ENCODE peak calls at places on chromosome 7, in five cellular contexts. A, J, U, N and L are unnamed samples. For H3K9me3, the result is how much of the 10 kb centered on the place peaks cover.

GRCh38 chr7:130492519-130493274 is 812 bp downstream of the MEST start:
- DNase-seq in A (no peak), J (no peak), U (no peak), N (no peak), L (no peak)

GRCh38 chr7:84372155-84372621 is 177.6 kb upstream of the SEMA3A start:
- DNase-seq in A (no peak), J (no peak), U (no peak), N (no peak), L (no peak)

GRCh38 chr7:148954766-148955165 is 70.7 kb upstream of the EZH2 start:
- DNase-seq in A (no peak), J (no peak), U (no peak), N (no peak), L (no peak)

GRCh38 chr7:55191161-55191925 is 172.5 kb downstream of the EGFR start:
- DNase-seq in A (no peak), J (no peak), U (no peak), N (no peak), L (no peak)

GRCh38 chr7:14902589-14902963 is at the start of gene DGKB:
- DNase-seq in A (no peak), J (no peak), U (no peak), N (no peak), L (no peak)

GRCh38 chr7:128715079-128715478 is 24.1 kb upstream of the CALU start:
- DNase-seq in A (no peak), J (no peak), U (no peak), N (no peak), L (no peak)

GRCh38 chr7:70693300-70693689 is 438.6 kb upstream of the GALNT17 start:
- DNase-seq in A (no peak), J (no peak), U (peak), N (peak), L (no peak)

GRCh38 chr7:105625986-105626385 is 44.7 kb upstream of the EFCAB10 start:
- DNase-seq in A (no peak), J (no peak), U (no peak), N (no peak), L (no peak)

GRCh38 chr7:10802526-10802925 is 171.1 kb upstream of the PHF14 start:
- DNase-seq in A (no peak), J (no peak), U (no peak), N (no peak), L (no peak)

GRCh38 chr7:5396542-5396941 is 27.1 kb downstream of the TNRC18 start:
- DNase-seq in A (peak), J (peak), U (no peak), N (peak), L (peak)

GRCh38 chr7:112263519-112263918 is 57.0 kb downstream of the ZNF277 start:
- DNase-seq in A (no peak), J (no peak), U (no peak), N (no peak), L (no peak)

GRCh38 chr7:100053201-100053600 is 3.6 kb downstream of the ZSCAN21 start:
- DNase-seq in A (peak), J (no peak), U (no peak), N (peak), L (no peak)

GRCh38 chr7:101216001-101216859 is 1.2 kb downstream of the PLOD3 start:
- DNase-seq in A (no peak), J (no peak), U (no peak), N (no peak), L (no peak)

GRCh38 chr7:15016315-15016667 is 113.7 kb upstream of the DGKB start:
- DNase-seq in A (no peak), J (no peak), U (no peak), N (no peak), L (no peak)

GRCh38 chr7:50507898-50508470 is 57.2 kb downstream of the DDC start:
- DNase-seq in A (no peak), J (no peak), U (no peak), N (no peak), L (no peak)

GRCh38 chr7:144659211-144659610 is 176.6 kb downstream of the TPK1 start:
- DNase-seq in A (no peak), J (no peak), U (no peak), N (no peak), L (no peak)

GRCh38 chr7:101733713-101734475 is 83.5 kb upstream of the CUX1 start:
- DNase-seq in A (peak), J (no peak), U (peak), N (peak), L (no peak)

GRCh38 chr7:130961128-130961601 is 227.2 kb upstream of the KLF14 start:
- DNase-seq in A (no peak), J (no peak), U (no peak), N (no peak), L (peak)

GRCh38 chr7:42232275-42232674 is 4.7 kb downstream of the GLI3 start:
- DNase-seq in A (no peak), J (no peak), U (no peak), N (no peak), L (no peak)

GRCh38 chr7:107711301-107711700 is 32.6 kb upstream of the CBLL1 start:
- DNase-seq in A (no peak), J (no peak), U (no peak), N (no peak), L (no peak)

GRCh38 chr7:149020483-149020882 is 7.8 kb downstream of the PDIA4 start:
- DNase-seq in A (no peak), J (no peak), U (no peak), N (no peak), L (no peak)

GRCh38 chr7:85730016-85730415 is 543.2 kb upstream of the SEMA3D start:
- DNase-seq in A (no peak), J (no peak), U (no peak), N (no peak), L (no peak)

GRCh38 chr7:131076711-131077170 is 250.9 kb upstream of the MKLN1 start:
- DNase-seq in A (no peak), J (no peak), U (no peak), N (no peak), L (no peak)

GRCh38 chr7:22350466-22351328 is 6.3 kb downstream of the RAPGEF5 start:
- DNase-seq in A (no peak), J (no peak), U (no peak), N (no peak), L (no peak)

GRCh38 chr7:28988818-28989595 is 30.9 kb upstream of the TRIL start:
- DNase-seq in A (no peak), J (no peak), U (no peak), N (no peak), L (no peak)

GRCh38 chr7:28409716-28410627 is 2.3 kb upstream of the CREB5 start:
- DNase-seq in A (peak), J (no peak), U (peak), N (no peak), L (no peak)

GRCh38 chr7:77710067-77710466 is 13.8 kb downstream of the RSBN1L start:
- DNase-seq in A (no peak), J (no peak), U (no peak), N (no peak), L (no peak)

GRCh38 chr7:94289071-94289470 is 105.6 kb upstream of the COL1A2 start:
- DNase-seq in A (peak), J (no peak), U (peak), N (peak), L (no peak)

GRCh38 chr7:246451-246850 is 43.5 kb upstream of the FOXL3 start:
- DNase-seq in A (no peak), J (no peak), U (no peak), N (no peak), L (no peak)

GRCh38 chr7:248732-249435 is 41.1 kb upstream of the FOXL3 start:
- DNase-seq in A (no peak), J (no peak), U (no peak), N (no peak), L (no peak)

GRCh38 chr7:245574-246295 is 44.2 kb upstream of the FOXL3 start:
- DNase-seq in A (no peak), J (no peak), U (no peak), N (no peak), L (no peak)

GRCh38 chr7:247166-247565 is 42.8 kb upstream of the FOXL3 start:
- DNase-seq in A (no peak), J (no peak), U (no peak), N (no peak), L (no peak)

DNA sequence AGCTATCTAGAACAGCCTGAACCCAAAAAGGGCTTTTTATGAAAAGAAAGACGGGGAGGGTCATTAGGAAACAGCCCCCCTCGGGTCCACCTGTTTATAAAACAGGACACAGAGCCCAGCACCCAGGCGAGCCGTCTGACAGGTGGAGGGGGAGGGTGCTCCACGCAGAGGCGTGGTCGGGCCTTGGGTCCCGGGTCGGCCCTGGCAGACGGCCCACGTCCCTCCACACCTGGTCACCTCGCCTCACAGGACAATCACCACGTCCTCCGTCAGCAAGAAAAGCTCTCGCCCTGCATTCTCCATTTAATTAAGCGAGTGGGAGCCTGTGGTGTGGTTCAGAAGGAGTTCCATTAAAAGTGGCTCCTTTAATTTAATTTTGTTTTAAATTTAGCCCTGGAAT is 42.3 kb upstream of the FOXL3 start:
- DNase-seq in A (no peak), J (no peak), U (no peak), N (no peak), L (no peak)
- H3K9me3 ChIP-seq in A (under half), J (under half), U (under half), N (under half), L (under half)

GRCh38 chr7:63057265-63057664 is 941.4 kb upstream of the ZNF722 start:
- DNase-seq in A (no peak), J (no peak), U (no peak), N (no peak), L (no peak)
- H3K9me3 ChIP-seq in A (under half), J (under half), U (under half), N (under half), L (under half)

GRCh38 chr7:155182406-155182970 is 112.4 kb downstream of the HTR5A start:
- DNase-seq in A (no peak), J (no peak), U (no peak), N (no peak), L (no peak)
- H3K9me3 ChIP-seq in A (under half), J (under half), U (under half), N (under half), L (under half)

DNA sequence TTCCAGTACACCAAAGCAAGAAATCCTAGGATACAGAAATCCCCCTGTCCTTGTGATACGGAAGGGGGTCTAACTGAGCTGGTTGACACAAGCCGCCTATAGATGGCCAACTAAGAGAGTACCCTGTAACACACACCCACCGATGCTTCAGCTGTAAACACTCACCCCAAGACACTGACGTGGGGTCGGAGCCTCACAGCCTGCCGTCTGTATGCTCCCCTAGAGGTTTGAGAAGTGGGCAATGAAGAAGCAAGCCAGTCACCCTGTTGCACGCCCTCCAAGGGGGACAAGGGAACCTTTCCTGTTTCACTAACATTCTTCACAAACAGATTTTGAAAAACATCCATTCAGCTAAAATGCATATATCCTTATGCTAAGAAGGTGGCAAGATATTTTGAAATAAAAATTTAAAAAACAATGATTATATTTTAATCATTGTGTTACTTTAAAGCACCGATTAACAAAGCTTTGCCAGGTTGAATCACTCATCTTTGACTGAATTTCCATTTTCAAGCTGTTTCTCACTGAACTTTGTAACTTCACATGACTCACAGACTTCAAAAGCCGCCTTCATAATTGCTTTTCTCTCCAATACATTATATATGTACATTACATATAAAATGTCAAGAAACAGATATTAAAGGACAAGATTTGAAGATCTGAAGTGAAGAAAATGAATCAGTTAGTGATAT is 329.3 kb downstream of the ARL4A start:
- DNase-seq in A (no peak), J (no peak), U (no peak), N (no peak), L (no peak)
- H3K9me3 ChIP-seq in A (under half), J (under half), U (under half), N (under half), L (under half)

GRCh38 chr7:36939816-36940215 is 215.5 kb upstream of the AOAH start:
- DNase-seq in A (no peak), J (no peak), U (no peak), N (no peak), L (no peak)
- H3K9me3 ChIP-seq in A (under half), J (half or more), U (under half), N (under half), L (under half)

GRCh38 chr7:132646064-132646463 is 69.8 kb upstream of the PLXNA4 start:
- DNase-seq in A (no peak), J (no peak), U (no peak), N (no peak), L (no peak)

GRCh38 chr7:132643302-132643701 is 67.0 kb upstream of the PLXNA4 start:
- DNase-seq in A (no peak), J (no peak), U (no peak), N (no peak), L (no peak)

GRCh38 chr7:132650498-132650897 is 74.2 kb upstream of the PLXNA4 start:
- DNase-seq in A (no peak), J (no peak), U (no peak), N (no peak), L (no peak)

GRCh38 chr7:132652507-132652906 is 76.2 kb upstream of the PLXNA4 start:
- DNase-seq in A (no peak), J (no peak), U (no peak), N (no peak), L (no peak)

GRCh38 chr7:132647311-132647710 is 71.0 kb upstream of the PLXNA4 start:
- DNase-seq in A (no peak), J (no peak), U (no peak), N (no peak), L (no peak)
- H3K9me3 ChIP-seq in A (under half), J (under half), U (under half), N (under half), L (under half)

GRCh38 chr7:142959202-142959601 is 3.0 kb downstream of the KEL start:
- DNase-seq in A (no peak), J (no peak), U (no peak), N (no peak), L (no peak)

GRCh38 chr7:142950235-142950634 is 11.0 kb downstream of the LLCFC1 start:
- DNase-seq in A (peak), J (no peak), U (no peak), N (no peak), L (no peak)

GRCh38 chr7:142957723-142958122 is 4.4 kb downstream of the KEL start:
- DNase-seq in A (no peak), J (no peak), U (no peak), N (no peak), L (no peak)

GRCh38 chr7:142956951-142957623 is 5.1 kb downstream of the KEL start:
- DNase-seq in A (no peak), J (no peak), U (no peak), N (no peak), L (no peak)

DNA sequence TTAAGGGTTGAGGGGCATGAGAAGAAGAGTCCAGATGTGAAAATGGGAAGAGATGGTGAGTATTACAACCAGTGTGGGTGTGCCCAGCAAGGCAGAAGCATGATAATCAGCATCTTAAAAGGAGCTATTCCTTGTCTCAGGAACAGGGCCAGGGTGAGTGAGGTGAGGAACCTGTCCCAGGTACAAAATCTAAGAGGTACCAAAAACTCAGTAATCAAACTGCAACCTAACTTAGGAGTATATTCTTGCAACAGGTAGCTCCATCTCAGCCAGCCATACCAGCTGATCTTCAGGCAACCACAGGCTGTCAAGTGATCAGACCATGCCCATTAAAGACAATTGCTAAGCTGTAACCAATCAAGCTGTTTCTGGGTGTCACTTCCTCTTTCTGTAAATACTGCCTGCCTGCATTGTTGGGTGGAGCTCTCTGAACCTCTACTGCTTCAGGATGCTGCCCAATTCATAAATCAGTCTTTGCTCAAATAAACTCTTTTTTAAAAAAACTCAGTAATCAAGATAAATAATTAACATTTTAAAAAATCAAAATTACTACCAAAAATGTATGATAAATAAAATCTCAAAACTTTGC is 7.4 kb downstream of the KEL start:
- DNase-seq in A (no peak), J (no peak), U (no peak), N (peak), L (no peak)
- H3K9me3 ChIP-seq in A (under half), J (under half), U (under half), N (under half), L (under half)

GRCh38 chr7:157675427-157675930 is 338.7 kb downstream of the DNAJB6 start:
- DNase-seq in A (peak), J (no peak), U (no peak), N (no peak), L (no peak)

GRCh38 chr7:157674027-157674714 is 337.4 kb downstream of the DNAJB6 start:
- DNase-seq in A (no peak), J (no peak), U (no peak), N (no peak), L (no peak)

GRCh38 chr7:157671358-157672255 is 334.8 kb downstream of the DNAJB6 start:
- DNase-seq in A (no peak), J (no peak), U (no peak), N (no peak), L (no peak)

GRCh38 chr7:157674715-157675426 is 338.1 kb downstream of the DNAJB6 start:
- DNase-seq in A (peak), J (no peak), U (no peak), N (no peak), L (no peak)

DNA sequence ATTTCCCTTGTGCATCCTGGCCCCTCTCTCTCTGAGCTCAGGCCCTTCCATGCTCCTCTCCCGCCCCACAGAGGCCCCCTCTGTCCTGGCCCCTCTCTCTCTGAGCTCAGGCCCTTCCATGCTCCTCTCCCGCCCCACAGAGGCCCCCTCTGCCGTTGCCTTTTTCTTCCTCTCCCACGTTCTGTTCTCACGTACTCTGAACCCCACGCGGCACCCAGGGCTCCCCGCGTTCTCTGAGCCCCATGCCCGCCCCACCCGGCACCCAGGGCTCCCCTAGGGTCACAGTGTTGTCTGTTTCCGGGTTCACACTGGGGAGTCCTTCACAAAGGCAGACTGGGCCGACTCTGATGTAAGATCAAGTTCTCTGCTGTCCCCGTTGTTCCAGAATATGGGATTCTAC is 336.8 kb downstream of the DNAJB6 start:
- DNase-seq in A (no peak), J (no peak), U (no peak), N (no peak), L (no peak)
- H3K9me3 ChIP-seq in A (under half), J (under half), U (under half), N (under half), L (under half)